ENCODE peak calls at places on chromosomes 1 and 21, in eight cellular contexts. I, Y, X, S, E, K, N and D are unnamed samples. For H3K4me1, the result is how much of the 10 kb centered on the place peaks cover.

GRCh38 chr1:7084232-7084894 is 299.1 kb downstream of the CAMTA1 start:
- DNase-seq in I (no peak), Y (no peak), X (no peak), S (no peak), E (no peak), K (no peak), N (no peak), D (no peak)

GRCh38 chr1:59044535-59045121 is 252.3 kb upstream of the FGGY start:
- DNase-seq in I (peak), Y (no peak), X (no peak), S (no peak), E (no peak), K (no peak), N (no peak), D (no peak)

GRCh38 chr1:201495447-201496295 is 11.3 kb downstream of the CSRP1 start:
- DNase-seq in I (peak), Y (no peak), X (peak), S (peak), E (peak), K (peak), N (no peak), D (peak)

GRCh38 chr21:14092834-14093560 is 117.8 kb downstream of the LIPI start:
- DNase-seq in I (no peak), Y (peak), X (no peak), S (no peak), E (no peak), K (no peak), N (no peak), D (no peak)

GRCh38 chr1:167333703-167334102 is 113.0 kb downstream of the POU2F1 start:
- DNase-seq in I (no peak), Y (no peak), X (no peak), S (no peak), E (no peak), K (no peak), N (no peak), D (no peak)

GRCh38 chr1:33316601-33317000 is 4.3 kb downstream of the A3GALT2 start:
- DNase-seq in I (no peak), Y (no peak), X (no peak), S (no peak), E (no peak), K (no peak), N (no peak), D (no peak)

GRCh38 chr21:44742418-44743153 is 31.2 kb upstream of the TSPEAR start:
- DNase-seq in I (no peak), Y (no peak), X (no peak), S (no peak), E (no peak), K (no peak), N (no peak), D (peak)

GRCh38 chr1:22338071-22338765 is 113.4 kb upstream of the ZBTB40 start:
- DNase-seq in I (no peak), Y (no peak), X (no peak), S (no peak), E (no peak), K (no peak), N (no peak), D (no peak)

GRCh38 chr1:245583575-245584330 is 429.0 kb downstream of the KIF26B start:
- DNase-seq in I (peak), Y (no peak), X (no peak), S (no peak), E (no peak), K (no peak), N (no peak), D (peak)

GRCh38 chr1:115546846-115547245 is 94.9 kb upstream of the VANGL1 start:
- DNase-seq in I (no peak), Y (no peak), X (no peak), S (no peak), E (no peak), K (no peak), N (no peak), D (no peak)
- H3K4me3 ChIP-seq in I (no peak), Y (no peak), X (no peak), S (no peak), E (no peak), K (no peak), N (no peak), D (no peak)

GRCh38 chr1:157158967-157159366 is 20.8 kb upstream of the ETV3 start:
- DNase-seq in I (no peak), Y (no peak), X (no peak), S (no peak), E (no peak), K (no peak), N (no peak), D (no peak)
- H3K4me1 ChIP-seq in I (under half), Y (under half), X (under half), S (under half), E (under half), K (under half), N (under half), D (under half)

GRCh38 chr1:10387611-10388386 is 11.1 kb upstream of the PGD start:
- DNase-seq in I (peak), Y (peak), X (no peak), S (peak), E (no peak), K (no peak), N (no peak), D (peak)

GRCh38 chr1:10384219-10384618 is 14.6 kb upstream of the PGD start:
- DNase-seq in I (no peak), Y (no peak), X (no peak), S (no peak), E (no peak), K (no peak), N (no peak), D (no peak)

GRCh38 chr1:10386761-10387482 is 11.9 kb upstream of the PGD start:
- DNase-seq in I (no peak), Y (no peak), X (no peak), S (no peak), E (no peak), K (no peak), N (no peak), D (no peak)

GRCh38 chr1:10389271-10389973 is 9.4 kb upstream of the PGD start:
- DNase-seq in I (no peak), Y (no peak), X (no peak), S (no peak), E (no peak), K (no peak), N (no peak), D (no peak)

GRCh38 chr1:10388387-10388715 is 10.5 kb upstream of the PGD start:
- DNase-seq in I (no peak), Y (no peak), X (peak), S (no peak), E (no peak), K (no peak), N (no peak), D (no peak)
- H3K27ac ChIP-seq in I (no peak), Y (peak), X (peak), S (peak), E (no peak), K (no peak), N (no peak), D (peak)

GRCh38 chr21:46537026-46537425 is 67.9 kb downstream of the S100B start:
- DNase-seq in I (no peak), Y (no peak), X (no peak), S (no peak), E (no peak), K (no peak), N (no peak), D (no peak)
- H3K4me3 ChIP-seq in I (no peak), Y (no peak), X (no peak), S (no peak), E (no peak), K (no peak), N (no peak), D (no peak)

GRCh38 chr1:27530192-27530591 is 40.2 kb upstream of the WASF2 start:
- DNase-seq in I (no peak), Y (no peak), X (no peak), S (no peak), E (no peak), K (no peak), N (no peak), D (no peak)

GRCh38 chr1:27527857-27528700 is 38.1 kb upstream of the WASF2 start:
- DNase-seq in I (no peak), Y (no peak), X (peak), S (peak), E (peak), K (peak), N (peak), D (peak)

GRCh38 chr1:27528701-27529637 is 39.0 kb upstream of the WASF2 start:
- DNase-seq in I (peak), Y (peak), X (peak), S (peak), E (peak), K (peak), N (no peak), D (peak)

GRCh38 chr1:27527223-27527856 is 37.4 kb upstream of the WASF2 start:
- DNase-seq in I (peak), Y (no peak), X (peak), S (peak), E (peak), K (peak), N (peak), D (peak)

DNA sequence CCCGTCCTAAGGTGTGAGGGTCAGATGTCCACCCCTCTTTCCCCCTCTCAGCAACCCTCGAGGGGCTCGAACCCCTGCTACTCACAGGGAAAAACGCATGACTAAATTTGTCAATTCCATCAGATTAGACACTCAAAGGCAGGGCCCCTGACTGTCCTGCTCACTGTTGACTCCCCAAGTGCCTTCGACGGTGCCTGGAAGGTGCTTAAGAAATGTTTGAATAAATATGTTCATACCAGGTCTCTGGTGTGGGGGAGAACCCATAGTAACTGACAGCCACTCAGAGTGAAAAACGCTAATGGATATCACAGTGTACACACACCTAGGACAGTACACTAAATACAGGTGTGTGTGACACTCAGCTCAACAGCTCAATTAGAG is 39.7 kb upstream of the WASF2 start:
- DNase-seq in I (no peak), Y (no peak), X (no peak), S (no peak), E (no peak), K (no peak), N (no peak), D (no peak)
- H3K4me1 ChIP-seq in I (under half), Y (half or more), X (under half), S (under half), E (under half), K (under half), N (under half), D (under half)

GRCh38 chr1:117367769-117368059 is 465 bp downstream of the MAN1A2 start:
- DNase-seq in I (no peak), Y (no peak), X (peak), S (no peak), E (no peak), K (no peak), N (peak), D (no peak)

GRCh38 chr1:117366982-117367768 is at the start of gene MAN1A2:
- DNase-seq in I (peak), Y (peak), X (peak), S (peak), E (peak), K (peak), N (peak), D (peak)

GRCh38 chr1:117368116-117369108 is 1.2 kb downstream of the MAN1A2 start:
- DNase-seq in I (peak), Y (no peak), X (peak), S (no peak), E (no peak), K (no peak), N (no peak), D (peak)

GRCh38 chr1:117365350-117366280 is 1.6 kb upstream of the MAN1A2 start:
- DNase-seq in I (peak), Y (no peak), X (no peak), S (no peak), E (no peak), K (no peak), N (no peak), D (no peak)

DNA sequence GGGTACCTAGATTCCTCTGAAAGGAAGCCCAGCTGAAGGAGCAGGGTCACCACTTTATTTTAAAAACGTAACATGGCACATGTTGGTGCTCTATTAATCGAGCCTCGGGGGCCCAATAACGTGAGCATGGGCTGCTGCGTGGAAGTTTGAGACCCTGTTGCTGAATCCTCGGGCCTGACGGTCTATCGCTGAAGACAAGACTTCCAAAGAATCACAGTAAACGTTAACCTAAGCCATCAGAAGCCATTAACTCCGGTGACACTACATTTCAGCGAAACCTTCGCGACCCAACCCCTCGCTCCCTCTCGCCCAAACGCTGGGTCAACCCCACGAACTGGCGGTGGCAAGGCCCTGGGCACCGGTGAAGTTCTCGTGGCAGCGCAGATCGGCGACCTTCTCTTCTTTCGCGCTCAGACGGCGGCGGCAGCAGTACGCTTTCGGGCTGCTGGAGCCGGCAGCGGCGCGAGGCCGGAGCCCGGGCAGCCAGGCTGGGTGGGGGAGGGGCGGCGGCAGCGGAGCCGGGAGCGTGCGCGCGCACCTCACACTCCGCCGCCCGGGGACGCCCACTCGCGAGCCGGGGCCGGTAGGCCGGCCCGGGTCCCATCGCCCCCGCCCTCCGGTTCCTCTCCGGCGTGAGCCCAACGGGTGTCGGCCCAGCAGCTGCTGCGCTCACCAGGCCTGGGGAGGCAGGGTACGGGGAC is 818 bp upstream of the MAN1A2 start:
- DNase-seq in I (peak), Y (peak), X (peak), S (peak), E (peak), K (peak), N (peak), D (peak)
- H3K27ac ChIP-seq in I (peak), Y (peak), X (peak), S (peak), E (peak), K (peak), N (peak), D (peak)

GRCh38 chr1:117058810-117059209 is 1.3 kb upstream of the TTF2 start:
- DNase-seq in I (no peak), Y (no peak), X (no peak), S (no peak), E (no peak), K (no peak), N (no peak), D (no peak)
- H3K4me3 ChIP-seq in I (no peak), Y (no peak), X (peak), S (peak), E (peak), K (no peak), N (no peak), D (peak)

DNA sequence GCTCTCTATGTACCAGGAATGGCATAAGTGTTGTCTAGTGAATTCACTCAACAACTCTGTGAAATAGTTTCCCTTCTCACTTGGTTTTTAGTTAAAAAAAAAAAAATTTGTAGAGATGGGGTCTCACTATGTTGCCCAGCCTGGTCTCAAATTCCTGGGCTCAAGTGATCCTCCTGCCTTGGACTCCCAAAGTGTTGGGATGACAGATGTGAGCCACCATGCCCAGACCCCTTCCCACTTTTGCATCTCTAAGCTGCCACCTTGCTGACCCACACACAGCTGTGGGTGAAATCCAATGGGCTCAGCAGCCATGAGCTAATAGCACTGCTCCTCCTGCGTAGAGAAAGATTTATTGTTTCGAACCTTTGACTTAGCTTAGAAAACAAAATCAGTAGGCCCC is 33.5 kb downstream of the NEK2 start:
- DNase-seq in I (no peak), Y (peak), X (no peak), S (no peak), E (no peak), K (no peak), N (no peak), D (no peak)
- H3K4me1 ChIP-seq in I (under half), Y (under half), X (under half), S (under half), E (under half), K (under half), N (under half), D (under half)

GRCh38 chr1:24827737-24828136 is 82.5 kb downstream of the CLIC4 start:
- DNase-seq in I (no peak), Y (no peak), X (no peak), S (no peak), E (no peak), K (no peak), N (no peak), D (no peak)

GRCh38 chr1:24825174-24825573 is 79.9 kb downstream of the CLIC4 start:
- DNase-seq in I (no peak), Y (no peak), X (no peak), S (no peak), E (no peak), K (no peak), N (no peak), D (no peak)

GRCh38 chr1:24828887-24829192 is 83.6 kb downstream of the CLIC4 start:
- DNase-seq in I (no peak), Y (no peak), X (no peak), S (no peak), E (no peak), K (no peak), N (no peak), D (no peak)

GRCh38 chr1:24828183-24828886 is 83.1 kb downstream of the CLIC4 start:
- DNase-seq in I (no peak), Y (no peak), X (no peak), S (no peak), E (no peak), K (no peak), N (no peak), D (no peak)

DNA sequence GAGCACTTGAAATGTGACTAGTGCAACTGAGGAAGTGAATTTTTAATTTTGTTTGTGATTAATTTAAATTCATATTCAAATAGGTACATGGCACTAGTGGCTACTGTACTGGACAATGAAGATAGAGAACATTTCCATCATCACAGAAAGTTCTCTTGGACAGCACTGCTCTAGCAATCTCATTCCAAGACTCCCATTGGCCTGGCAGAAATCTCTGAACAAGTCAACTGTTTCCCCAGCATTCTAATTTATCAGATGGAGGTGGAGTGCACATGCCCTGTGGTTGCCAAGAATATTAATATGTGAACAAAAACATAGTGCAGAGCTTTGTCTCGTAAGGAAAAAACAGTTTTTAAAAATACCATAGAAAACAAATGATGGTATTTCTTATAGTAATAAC is 81.3 kb downstream of the CLIC4 start:
- DNase-seq in I (no peak), Y (no peak), X (no peak), S (no peak), E (no peak), K (no peak), N (no peak), D (no peak)
- H3K27ac ChIP-seq in I (no peak), Y (no peak), X (no peak), S (peak), E (peak), K (peak), N (no peak), D (no peak)